ENCODE peak calls at places on chromosomes 5 and 9, in nine cellular contexts. M is OCI-LY7, E is GM23248, R is PC-3, F is GM23338, V is SK-N-SH, K is HCT116, A is hepatocyte, H is MM.1S. D is an unnamed sample.

GRCh38 chr9:137743695-137744094 is 124.9 kb downstream of the EHMT1 start:
- DNase-seq in M (no peak), E (no peak), R (no peak), F (no peak), V (no peak), K (no peak), A (no peak), H (no peak), D (no peak)

GRCh38 chr5:77960305-77960704 is 184.2 kb upstream of the TBCA start:
- DNase-seq in M (no peak), E (no peak), R (no peak), F (no peak), V (no peak), K (no peak), A (no peak), H (no peak), D (no peak)

GRCh38 chr9:91741529-91741928 is 208.5 kb downstream of the ROR2 start:
- DNase-seq in M (no peak), E (peak; percentile 93), R (peak; percentile 62), F (no peak), V (no peak), K (no peak), A (no peak), H (no peak), D (no peak)

GRCh38 chr5:69454460-69455249 is 37.9 kb upstream of the OCLN start:
- DNase-seq in M (no peak), E (no peak), R (no peak), F (no peak), V (no peak), K (no peak), A (peak; percentile 54), H (no peak), D (peak; percentile 6)

GRCh38 chr9:98341157-98342102 is 86.0 kb upstream of the TBC1D2 start:
- DNase-seq in M (no peak), E (no peak), R (no peak), F (no peak), V (no peak), K (no peak), A (no peak), H (no peak), D (no peak)

GRCh38 chr5:160293901-160294561 is 18.3 kb downstream of the CCNJL start:
- DNase-seq in M (no peak), E (no peak), R (no peak), F (peak; percentile 83), V (no peak), K (no peak), A (no peak), H (no peak), D (peak; percentile 32)

GRCh38 chr5:77893225-77893860 is 117.2 kb upstream of the TBCA start:
- DNase-seq in M (no peak), E (peak; percentile 97), R (peak; percentile 97), F (no peak), V (no peak), K (peak; percentile 79), A (peak; percentile 66), H (no peak), D (no peak)

GRCh38 chr5:75037106-75037505 is 15.3 kb downstream of the GCNT4 start:
- DNase-seq in M (no peak), E (peak; percentile 93), R (peak; percentile 95), F (no peak), V (no peak), K (peak; percentile 94), A (peak; percentile 84), H (no peak), D (no peak)

GRCh38 chr9:70127540-70128416 is 84.1 kb downstream of the MAMDC2 start:
- DNase-seq in M (no peak), E (no peak), R (no peak), F (no peak), V (no peak), K (no peak), A (no peak), H (no peak), D (no peak)

GRCh38 chr5:14161825-14162556 is 18.8 kb downstream of the TRIO start:
- DNase-seq in M (no peak), E (no peak), R (no peak), F (no peak), V (no peak), K (no peak), A (no peak), H (no peak), D (no peak)

GRCh38 chr9:110842976-110843375 is 174.4 kb downstream of the MUSK start:
- DNase-seq in M (no peak), E (peak; percentile 46), R (no peak), F (no peak), V (no peak), K (no peak), A (no peak), H (no peak), D (no peak)

GRCh38 chr5:27494845-27495244 is 456.5 kb upstream of the CDH9 start:
- DNase-seq in M (no peak), E (no peak), R (peak; percentile 83), F (no peak), V (no peak), K (no peak), A (no peak), H (no peak), D (no peak)

GRCh38 chr9:74500584-74500924 is 3.4 kb downstream of the RORB start:
- DNase-seq in M (no peak), E (no peak), R (no peak), F (peak; percentile 68), V (peak; percentile 24), K (no peak), A (no peak), H (no peak), D (peak; percentile 52)

GRCh38 chr5:142601432-142601831 is 84.5 kb downstream of the FGF1 start:
- DNase-seq in M (no peak), E (peak; percentile 25), R (no peak), F (peak; percentile 60), V (no peak), K (no peak), A (no peak), H (no peak), D (peak; percentile 40)

GRCh38 chr9:108869092-108869725 is 7.1 kb downstream of the ACTL7A start:
- DNase-seq in M (no peak), E (peak; percentile 65), R (peak; percentile 59), F (no peak), V (no peak), K (peak; percentile 4), A (peak; percentile 64), H (no peak), D (no peak)

GRCh38 chr5:55600536-55601208 is 65.9 kb upstream of the PLPP1 start:
- DNase-seq in M (peak; percentile 9), E (peak; percentile 86), R (peak; percentile 10), F (no peak), V (peak; percentile 43), K (no peak), A (peak; percentile 63), H (peak; percentile 43), D (no peak)

GRCh38 chr9:4984171-4984570 is 901 bp upstream of the JAK2 start:
- DNase-seq in M (no peak), E (peak; percentile 78), R (peak; percentile 36), F (no peak), V (no peak), K (peak; percentile 19), A (peak; percentile 68), H (peak; percentile 43), D (no peak)

GRCh38 chr5:170484847-170485605 is 18.8 kb upstream of the KCNIP1 start:
- DNase-seq in M (no peak), E (peak; percentile 10), R (no peak), F (no peak), V (no peak), K (no peak), A (no peak), H (no peak), D (no peak)

GRCh38 chr5:177469061-177469628 is 4.3 kb downstream of the DBN1 start:
- DNase-seq in M (no peak), E (peak; percentile 62), R (no peak), F (peak; percentile 86), V (peak; percentile 55), K (no peak), A (no peak), H (no peak), D (peak; percentile 65)
- H3K27ac ChIP-seq in M (no peak overlapping the region), E (peak overlapping the region; percentile 93), R (no peak overlapping the region), F (peak overlapping the region; percentile 90), V (peak overlapping the region; percentile 38), K (no peak overlapping the region), A (no peak overlapping the region), H (no peak overlapping the region), D (peak overlapping the region; percentile 70)

DNA sequence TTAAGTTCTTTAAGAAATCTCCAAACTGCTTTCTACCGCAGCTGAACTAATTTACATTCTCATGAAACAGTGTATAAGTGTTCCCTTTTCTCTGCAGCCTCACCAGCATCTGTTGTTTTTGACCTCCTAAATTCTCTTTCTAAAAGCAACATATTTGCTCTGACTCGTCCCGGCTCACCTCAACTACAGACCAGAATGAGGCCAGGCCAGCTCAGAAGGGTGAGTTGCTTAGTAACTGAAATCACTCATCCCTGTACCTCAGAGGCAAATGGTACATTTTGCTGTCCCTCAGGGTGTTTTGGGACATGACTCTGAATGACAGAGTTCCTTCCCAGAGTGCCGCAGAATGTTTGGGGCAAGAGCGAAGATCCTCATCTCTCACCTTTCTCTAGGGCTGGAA is 127.5 kb downstream of the FRMD3 start:
- DNase-seq in M (no peak), E (no peak), R (peak; percentile 31), F (no peak), V (no peak), K (no peak), A (no peak), H (no peak), D (no peak)
- TF ChIP-seq EZH2phosphoT487 in M (no peak), E (no peak), R (no peak), F (no peak), V (no peak), K (no peak), A (no peak), H (no peak), D (no peak)

GRCh38 chr9:128807827-128808226 is 10.5 kb upstream of the ENDOG start:
- DNase-seq in M (no peak), E (no peak), R (no peak), F (no peak), V (no peak), K (no peak), A (no peak), H (no peak), D (no peak)
- H3K36me3 ChIP-seq in M (peaks cover 69% of the 10 kb centered on the region), E (peaks cover 4% of the 10 kb centered on the region), R (no peaks in the 10 kb centered on the region), F (no peaks in the 10 kb centered on the region), V (peaks cover 15% of the 10 kb centered on the region), K (peaks cover 3% of the 10 kb centered on the region), A (no peaks in the 10 kb centered on the region), H (no peaks in the 10 kb centered on the region), D (no peaks in the 10 kb centered on the region)

DNA sequence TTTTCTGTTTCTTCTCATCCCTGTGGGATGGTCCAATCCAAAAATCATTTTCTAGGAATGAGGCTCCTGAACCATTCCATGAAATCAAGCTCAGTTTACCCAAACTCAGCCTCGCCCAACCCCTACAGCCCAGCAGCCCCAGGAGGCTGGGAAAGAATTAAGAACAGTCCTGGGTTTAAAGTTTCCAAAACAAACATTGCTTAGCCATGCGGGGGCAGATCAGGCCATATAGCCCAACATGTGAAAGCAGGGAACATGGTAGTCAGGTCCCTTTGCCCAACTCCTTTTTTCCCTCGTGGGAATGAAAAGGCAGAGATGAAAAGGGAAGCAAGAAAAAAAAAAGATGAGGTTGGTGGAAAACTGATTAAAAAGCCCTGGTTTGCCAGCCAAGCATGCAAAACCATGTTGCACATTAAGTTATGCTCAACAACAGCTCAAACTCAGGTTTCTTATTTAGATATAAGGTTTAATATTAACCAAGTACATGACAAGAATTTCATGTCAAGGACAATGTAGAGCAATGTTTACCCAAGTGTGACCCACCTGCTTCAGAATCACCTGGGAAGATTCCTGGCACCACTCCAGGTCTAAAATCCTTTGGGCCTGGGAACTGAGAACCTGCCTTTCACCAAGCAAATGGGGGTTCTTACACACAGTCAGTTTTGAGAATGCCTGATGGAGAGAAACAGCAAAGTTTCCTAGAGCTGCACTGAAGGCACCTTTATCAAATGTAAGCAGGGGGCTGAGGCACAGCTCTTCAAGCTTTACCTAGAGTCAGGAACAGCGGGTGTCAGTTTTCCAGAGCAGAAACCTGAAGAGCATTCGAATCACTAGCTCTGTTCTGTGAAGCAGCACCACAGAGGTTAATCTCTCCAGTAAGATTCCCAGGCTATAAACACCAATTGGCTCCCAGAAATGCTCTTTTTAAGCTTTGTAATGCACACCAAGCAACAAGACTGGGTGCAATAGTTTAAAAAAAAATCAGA is 1.7 kb downstream of the FREM1 start:
- DNase-seq in M (no peak), E (no peak), R (no peak), F (peak; percentile 44), V (no peak), K (no peak), A (no peak), H (no peak), D (peak; percentile 32)
- H3K27ac ChIP-seq in M (no peak overlapping the region), E (no peak overlapping the region), R (no peak overlapping the region), F (peak overlapping the region; percentile 5), V (no peak overlapping the region), K (no peak overlapping the region), A (peak overlapping the region; percentile 81), H (no peak overlapping the region), D (no peak overlapping the region)